ENCODE peak calls at places on chromosomes 11 and 22, in five cellular contexts. Q is activated T-cell treated with anti-CD3 and anti-CD28 coated beads, Interleukin-2, amount 50 U/mL, for 24 hours; U is osteocyte; X is endothelial cell; M is activated CD4-positive, alpha-beta memory T cell treated with anti-CD3 and anti-CD28 coated beads for 36 hours. Z is an unnamed sample.

GRCh38 chr11:10750838-10751580 is at the start of gene CTR9:
- DNase-seq in Q (peak), U (peak), X (peak), M (peak), Z (peak)

GRCh38 chr11:35293699-35294098 is 125.7 kb downstream of the SLC1A2 start:
- DNase-seq in Q (no peak), U (no peak), X (no peak), M (no peak), Z (no peak)

GRCh38 chr22:17120711-17121234 is 387 bp downstream of the TMEM121B start:
- DNase-seq in Q (peak), U (no peak), X (peak), M (peak), Z (no peak)

GRCh38 chr11:82521427-82521826 is 212.2 kb downstream of the FAM181B start:
- DNase-seq in Q (no peak), U (no peak), X (no peak), M (no peak), Z (no peak)

GRCh38 chr22:17910561-17911311 is 113.6 kb downstream of the MICAL3 start:
- DNase-seq in Q (no peak), U (no peak), X (peak), M (no peak), Z (peak)

GRCh38 chr11:63937713-63938480 is 905 bp upstream of the NAA40 start:
- DNase-seq in Q (no peak), U (no peak), X (no peak), M (peak), Z (no peak)

GRCh38 chr22:32994921-32995320 is 63.3 kb downstream of the SYN3 start:
- DNase-seq in Q (no peak), U (peak), X (no peak), M (no peak), Z (no peak)

GRCh38 chr11:119424775-119425174 is 1.8 kb upstream of the THY1 start:
- DNase-seq in Q (no peak), U (peak), X (no peak), M (no peak), Z (peak)

GRCh38 chr22:44396021-44396726 is 83.4 kb upstream of the SHISAL1 start:
- DNase-seq in Q (peak), U (peak), X (peak), M (no peak), Z (peak)

GRCh38 chr11:2699185-2699530 is 636 bp downstream of the KCNQ1OT1 start:
- DNase-seq in Q (no peak), U (no peak), X (peak), M (peak), Z (peak)

Z was measured in BE2C.